ENCODE peak calls at places on chromosome 15, in four cellular contexts. One of them, this sample, is unnamed.

GRCh38 chr15:48962662-48963523 is 826 bp downstream of the SHC4 start:
- DNase-seq in SHP77 treated with DMSO at 0.1 percent for 48 hours: no peak
- DNase-seq in choroid plexus epithelial cell: peak; percentile 64
- DNase-seq in IMR-90: peak; percentile 61
- DNase-seq in this sample: peak; percentile 61

GRCh38 chr15:74598126-74598842 is 17.4 kb upstream of the CLK3 start:
- DNase-seq in SHP77 treated with DMSO at 0.1 percent for 48 hours: peak; percentile 87
- DNase-seq in choroid plexus epithelial cell: peak; percentile 91
- DNase-seq in IMR-90: peak; percentile 81
- DNase-seq in this sample: peak; percentile 91

GRCh38 chr15:70318996-70319465 is 221.3 kb upstream of the TLE3 start:
- DNase-seq in SHP77 treated with DMSO at 0.1 percent for 48 hours: no peak
- DNase-seq in choroid plexus epithelial cell: peak; percentile 91
- DNase-seq in IMR-90: peak; percentile 74
- DNase-seq in this sample: peak; percentile 64

GRCh38 chr15:33226559-33227181 is 32.2 kb upstream of the FMN1 start:
- DNase-seq in SHP77 treated with DMSO at 0.1 percent for 48 hours: no peak
- DNase-seq in choroid plexus epithelial cell: peak; percentile 19
- DNase-seq in IMR-90: no peak
- DNase-seq in this sample: peak; percentile 69

GRCh38 chr15:84812842-84813241 is 4.3 kb upstream of the ALPK3 start:
- DNase-seq in SHP77 treated with DMSO at 0.1 percent for 48 hours: no peak
- DNase-seq in choroid plexus epithelial cell: no peak
- DNase-seq in IMR-90: no peak
- DNase-seq in this sample: no peak

GRCh38 chr15:37585966-37586656 is 348.3 kb upstream of the TMCO5A start:
- DNase-seq in SHP77 treated with DMSO at 0.1 percent for 48 hours: no peak
- DNase-seq in choroid plexus epithelial cell: peak; percentile 47
- DNase-seq in IMR-90: peak; percentile 62
- DNase-seq in this sample: peak; percentile 59

GRCh38 chr15:74378853-74379252 is 11.4 kb upstream of the CYP11A1 start:
- DNase-seq in SHP77 treated with DMSO at 0.1 percent for 48 hours: no peak
- DNase-seq in choroid plexus epithelial cell: peak; percentile 69
- DNase-seq in IMR-90: peak; percentile 77
- DNase-seq in this sample: no peak

GRCh38 chr15:94576889-94577533 is 345.6 kb downstream of the MCTP2 start:
- DNase-seq in SHP77 treated with DMSO at 0.1 percent for 48 hours: no peak
- DNase-seq in choroid plexus epithelial cell: peak; percentile 11
- DNase-seq in IMR-90: no peak
- DNase-seq in this sample: peak; percentile 1

GRCh38 chr15:65791335-65792129 is 561 bp downstream of the DENND4A start:
- DNase-seq in SHP77 treated with DMSO at 0.1 percent for 48 hours: peak; percentile 48
- DNase-seq in choroid plexus epithelial cell: peak; percentile 42
- DNase-seq in IMR-90: no peak
- DNase-seq in this sample: peak; percentile 62

GRCh38 chr15:79644091-79644490 is 212.0 kb downstream of the MINAR1 start:
- DNase-seq in SHP77 treated with DMSO at 0.1 percent for 48 hours: no peak
- DNase-seq in choroid plexus epithelial cell: peak; percentile 70
- DNase-seq in IMR-90: peak; percentile 85
- DNase-seq in this sample: peak; percentile 87

GRCh38 chr15:68431792-68432401 is at the start of gene ITGA11:
- DNase-seq in SHP77 treated with DMSO at 0.1 percent for 48 hours: no peak
- DNase-seq in choroid plexus epithelial cell: peak; percentile 58
- DNase-seq in IMR-90: peak; percentile 34
- DNase-seq in this sample: peak; percentile 67

GRCh38 chr15:68578960-68579935 is at the start of gene CORO2B:
- DNase-seq in SHP77 treated with DMSO at 0.1 percent for 48 hours: no peak
- DNase-seq in choroid plexus epithelial cell: peak; percentile 42
- DNase-seq in IMR-90: peak; percentile 47
- DNase-seq in this sample: peak; percentile 72

GRCh38 chr15:41085029-41085428 is 31.1 kb downstream of the INO80 start:
- DNase-seq in SHP77 treated with DMSO at 0.1 percent for 48 hours: no peak
- DNase-seq in choroid plexus epithelial cell: no peak
- DNase-seq in IMR-90: no peak
- DNase-seq in this sample: no peak